ENCODE peak calls at places on chromosomes 4 and X, in nine cellular contexts. A, B, F, L, Y, V, W, T and R are unnamed samples.

GRCh38 chrX:42577936-42578335 is 200.0 kb downstream of the PPP1R2C start:
- DNase-seq in A (no peak), B (no peak), F (no peak), L (no peak), Y (no peak), V (peak), W (no peak), T (no peak), R (no peak)

GRCh38 chr4:20638825-20639224 is 61.4 kb upstream of the PACRGL start:
- DNase-seq in A (no peak), B (no peak), F (no peak), L (no peak), Y (no peak), V (no peak), W (no peak), T (no peak), R (no peak)

GRCh38 chr4:49032440-49033161 is 46.5 kb downstream of the CWH43 start:
- DNase-seq in A (no peak), B (peak), F (no peak), L (no peak), Y (no peak), V (peak), W (no peak), T (no peak), R (no peak)

GRCh38 chr4:140004580-140005314 is 149.2 kb downstream of the MAML3 start:
- DNase-seq in A (no peak), B (peak), F (peak), L (no peak), Y (no peak), V (peak), W (peak), T (peak), R (no peak)

GRCh38 chr4:26130173-26130572 is 190.6 kb upstream of the RBPJ start:
- DNase-seq in A (no peak), B (no peak), F (no peak), L (peak), Y (no peak), V (no peak), W (no peak), T (no peak), R (no peak)

GRCh38 chr4:18051281-18051680 is 29.7 kb upstream of the LCORL start:
- DNase-seq in A (no peak), B (peak), F (no peak), L (no peak), Y (no peak), V (no peak), W (no peak), T (no peak), R (no peak)

GRCh38 chr4:15918484-15919129 is 19.9 kb downstream of the FGFBP1 start:
- DNase-seq in A (no peak), B (peak), F (no peak), L (no peak), Y (no peak), V (no peak), W (no peak), T (no peak), R (peak)

GRCh38 chr4:101806914-101807313 is 16.4 kb downstream of the BANK1 start:
- DNase-seq in A (no peak), B (no peak), F (no peak), L (peak), Y (no peak), V (peak), W (no peak), T (no peak), R (no peak)

GRCh38 chrX:131747173-131747572 is 203.3 kb downstream of the OR13H1 start:
- DNase-seq in A (no peak), B (no peak), F (peak), L (peak), Y (peak), V (no peak), W (no peak), T (no peak), R (peak)

GRCh38 chr4:41359069-41359769 is 102.5 kb downstream of the UCHL1 start:
- DNase-seq in A (no peak), B (no peak), F (no peak), L (no peak), Y (no peak), V (no peak), W (no peak), T (no peak), R (no peak)

GRCh38 chrX:72573158-72573511 is 492 bp upstream of the HDAC8 start:
- DNase-seq in A (no peak), B (no peak), F (no peak), L (no peak), Y (no peak), V (no peak), W (no peak), T (no peak), R (no peak)

GRCh38 chr4:48963042-48963679 is 22.9 kb upstream of the CWH43 start:
- DNase-seq in A (peak), B (peak), F (peak), L (peak), Y (peak), V (peak), W (no peak), T (peak), R (peak)

GRCh38 chr4:95585016-95585695 is 36.4 kb upstream of the UNC5C start:
- DNase-seq in A (no peak), B (peak), F (no peak), L (no peak), Y (no peak), V (no peak), W (no peak), T (no peak), R (no peak)

GRCh38 chrX:70755850-70756249 is 152.7 kb downstream of the TEX11 start:
- DNase-seq in A (peak), B (no peak), F (no peak), L (no peak), Y (no peak), V (no peak), W (no peak), T (no peak), R (peak)

GRCh38 chrX:153968754-153969124 is 2.9 kb downstream of the HCFC1 start:
- DNase-seq in A (peak), B (peak), F (no peak), L (no peak), Y (no peak), V (no peak), W (peak), T (no peak), R (peak)

GRCh38 chr4:38574559-38575333 is 89.3 kb upstream of the KLF3 start:
- DNase-seq in A (no peak), B (no peak), F (no peak), L (no peak), Y (no peak), V (no peak), W (no peak), T (peak), R (peak)

GRCh38 chr4:99087887-99088484 is 602 bp downstream of the ADH5 start:
- DNase-seq in A (no peak), B (peak), F (peak), L (no peak), Y (peak), V (peak), W (peak), T (peak), R (no peak)

GRCh38 chr4:112717856-112718255 is 80.9 kb downstream of the LARP7 start:
- DNase-seq in A (no peak), B (no peak), F (no peak), L (no peak), Y (no peak), V (no peak), W (no peak), T (no peak), R (no peak)

GRCh38 chrX:18961686-18962085 is 22.2 kb downstream of the PHKA2 start:
- DNase-seq in A (no peak), B (no peak), F (no peak), L (no peak), Y (no peak), V (peak), W (no peak), T (no peak), R (no peak)

GRCh38 chr4:48058620-48059530 is 42.3 kb downstream of the NIPAL1 start:
- DNase-seq in A (no peak), B (no peak), F (no peak), L (no peak), Y (no peak), V (peak), W (no peak), T (no peak), R (no peak)

GRCh38 chr4:112927544-112927943 is 121.9 kb upstream of the ANK2 start:
- DNase-seq in A (no peak), B (no peak), F (no peak), L (no peak), Y (no peak), V (no peak), W (no peak), T (no peak), R (no peak)

GRCh38 chr4:110982486-110982885 is 359.6 kb upstream of the PITX2 start:
- DNase-seq in A (no peak), B (no peak), F (no peak), L (no peak), Y (peak), V (no peak), W (no peak), T (no peak), R (no peak)

GRCh38 chr4:53563824-53564223 is 27.5 kb downstream of the LNX1 start:
- DNase-seq in A (no peak), B (peak), F (no peak), L (peak), Y (peak), V (peak), W (no peak), T (no peak), R (no peak)

GRCh38 chr4:3530663-3531254 is 1.5 kb downstream of the LRPAP1 start:
- DNase-seq in A (peak), B (no peak), F (peak), L (no peak), Y (no peak), V (no peak), W (peak), T (no peak), R (no peak)

GRCh38 chr4:123643691-123644090 is 247.1 kb downstream of the SPRY1 start:
- DNase-seq in A (no peak), B (no peak), F (no peak), L (no peak), Y (no peak), V (no peak), W (no peak), T (no peak), R (no peak)

GRCh38 chrX:112840382-112841113 is at the start of gene AMOT:
- DNase-seq in A (peak), B (peak), F (peak), L (no peak), Y (peak), V (peak), W (peak), T (peak), R (peak)

GRCh38 chr4:152257601-152258066 is 278.3 kb downstream of the FBXW7 start:
- DNase-seq in A (no peak), B (peak), F (no peak), L (no peak), Y (no peak), V (peak), W (no peak), T (no peak), R (no peak)

GRCh38 chr4:139838811-139839210 is 173.2 kb downstream of the MGST2 start:
- DNase-seq in A (no peak), B (no peak), F (no peak), L (no peak), Y (no peak), V (peak), W (no peak), T (no peak), R (no peak)

GRCh38 chr4:127875791-127876190 is 4.9 kb upstream of the PLK4 start:
- DNase-seq in A (no peak), B (no peak), F (no peak), L (no peak), Y (no peak), V (no peak), W (no peak), T (no peak), R (no peak)

GRCh38 chr4:85776579-85776978 is 301.6 kb downstream of the ARHGAP24 start:
- DNase-seq in A (no peak), B (peak), F (no peak), L (no peak), Y (no peak), V (no peak), W (no peak), T (no peak), R (no peak)

GRCh38 chr4:169907705-169908104 is 118.5 kb downstream of the MFAP3L start:
- DNase-seq in A (no peak), B (no peak), F (no peak), L (no peak), Y (no peak), V (no peak), W (no peak), T (no peak), R (no peak)

GRCh38 chrX:7133036-7133412 is 14.5 kb upstream of the STS start:
- DNase-seq in A (no peak), B (no peak), F (peak), L (no peak), Y (no peak), V (peak), W (peak), T (no peak), R (no peak)

GRCh38 chr4:76219299-76220055 is 5.9 kb upstream of the SCARB2 start:
- DNase-seq in A (no peak), B (peak), F (no peak), L (no peak), Y (no peak), V (peak), W (no peak), T (no peak), R (no peak)

GRCh38 chr4:152704788-152705187 is 25.0 kb upstream of the TMEM154 start:
- DNase-seq in A (no peak), B (no peak), F (no peak), L (no peak), Y (no peak), V (no peak), W (no peak), T (no peak), R (no peak)

GRCh38 chr4:17719106-17719505 is 62.3 kb downstream of the FAM184B start:
- DNase-seq in A (no peak), B (peak), F (no peak), L (no peak), Y (no peak), V (no peak), W (no peak), T (no peak), R (no peak)

GRCh38 chrX:42684062-42684461 is 93.9 kb downstream of the PPP1R2C start:
- DNase-seq in A (no peak), B (no peak), F (no peak), L (no peak), Y (no peak), V (no peak), W (no peak), T (no peak), R (no peak)

GRCh38 chrX:66014560-66014959 is 25.3 kb downstream of the VSIG4 start:
- DNase-seq in A (no peak), B (no peak), F (no peak), L (no peak), Y (no peak), V (no peak), W (no peak), T (no peak), R (no peak)

GRCh38 chr4:55291227-55291629 is 54.8 kb upstream of the SRD5A3 start:
- DNase-seq in A (no peak), B (no peak), F (peak), L (no peak), Y (no peak), V (peak), W (no peak), T (peak), R (no peak)

GRCh38 chrX:101191217-101191750 is 28.3 kb upstream of the DRP2 start:
- DNase-seq in A (no peak), B (peak), F (peak), L (no peak), Y (no peak), V (no peak), W (peak), T (no peak), R (no peak)
- H3K4me3 ChIP-seq in A (no peak), B (no peak), F (no peak), L (no peak), Y (peak), V (peak), W (no peak), T (no peak), R (no peak)

GRCh38 chr4:73839715-73840114 is 3.2 kb downstream of the CXCL6 start:
- DNase-seq in A (no peak), B (no peak), F (no peak), L (no peak), Y (no peak), V (no peak), W (no peak), T (no peak), R (no peak)
- H3K4me3 ChIP-seq in A (no peak), B (no peak), F (no peak), L (no peak), Y (no peak), V (no peak), W (no peak), T (no peak), R (no peak)

DNA sequence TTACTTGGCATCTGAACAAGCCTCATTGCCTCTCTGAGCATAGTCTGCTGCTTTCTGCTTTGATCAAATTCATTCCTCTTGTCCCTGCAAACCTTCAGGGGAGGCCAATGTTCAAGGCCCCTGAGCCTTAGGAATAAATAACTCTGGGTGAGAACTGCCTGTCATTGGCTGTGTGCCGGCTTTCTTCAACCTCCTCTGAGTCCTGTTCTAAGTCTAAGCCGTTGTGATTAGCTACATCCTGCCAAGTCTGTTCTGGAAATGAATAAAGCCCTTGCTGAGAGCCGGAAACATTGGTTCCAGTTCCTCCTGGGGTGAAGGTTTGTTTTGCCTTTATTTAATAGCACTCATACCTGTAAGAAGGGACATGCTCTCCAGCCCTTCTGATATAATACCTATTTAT is 13.8 kb downstream of the RNF4 start:
- DNase-seq in A (no peak), B (no peak), F (peak), L (peak), Y (peak), V (peak), W (peak), T (peak), R (no peak)
- H3K4me3 ChIP-seq in A (no peak), B (no peak), F (no peak), L (peak), Y (no peak), V (no peak), W (no peak), T (no peak), R (no peak)

DNA sequence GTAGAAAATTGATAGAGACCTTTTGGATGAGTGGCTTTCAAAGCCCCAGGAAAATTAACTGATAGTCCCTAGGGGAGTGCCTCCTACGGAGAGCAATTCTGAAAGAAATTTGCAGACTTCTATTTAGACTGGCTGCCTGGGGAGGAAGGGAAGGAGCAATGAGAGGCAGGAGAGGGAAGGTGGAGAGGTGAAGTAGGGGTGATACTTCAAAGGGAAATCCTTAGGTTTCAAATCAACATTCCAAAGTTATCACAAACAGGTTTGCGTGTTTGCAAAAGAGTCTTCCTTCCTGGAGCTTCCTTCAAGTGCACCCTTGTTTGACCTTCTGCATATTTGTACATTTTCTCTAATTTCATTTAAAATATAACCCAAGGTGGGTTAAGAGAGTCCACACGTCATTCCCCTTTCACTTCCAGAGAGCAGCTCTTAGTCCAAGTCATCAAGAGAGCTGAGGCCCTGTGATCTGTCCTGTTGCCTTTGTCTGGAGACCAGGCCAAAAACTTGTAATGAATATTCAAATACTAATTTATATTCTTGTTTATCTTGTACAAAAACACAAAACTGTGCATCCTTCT is 157.8 kb downstream of the CLCN4 start:
- DNase-seq in A (no peak), B (no peak), F (no peak), L (no peak), Y (no peak), V (no peak), W (no peak), T (no peak), R (no peak)
- H3K4me3 ChIP-seq in A (no peak), B (no peak), F (no peak), L (no peak), Y (no peak), V (no peak), W (no peak), T (no peak), R (no peak)